ENCODE peak calls at places on chromosomes 1 and 21, in five cellular contexts. G, H, B, J and M are unnamed samples.

GRCh38 chr1:152442291-152442690 is 28.2 kb upstream of the CRNN start:
- DNase-seq in B (no peak), J (no peak), G (no peak), H (no peak), M (no peak)

GRCh38 chr1:116580446-116581322 is 9.9 kb upstream of the CD58 start:
- DNase-seq in B (no peak), H (no peak), G (no peak), J (no peak), M (no peak)

GRCh38 chr1:241688940-241689368 is 36.9 kb downstream of the WDR64 start:
- DNase-seq in B (no peak), J (no peak), G (no peak), H (peak), M (no peak)

GRCh38 chr1:40315239-40315794 is 1.8 kb downstream of the COL9A2 start:
- DNase-seq in B (peak), J (peak), H (peak), G (peak), M (peak)

GRCh38 chr1:201024251-201024998 is 911 bp upstream of the KIF21B start:
- DNase-seq in J (peak), H (peak), B (no peak), G (no peak), M (no peak)

GRCh38 chr1:115225993-115226700 is 111.9 kb downstream of the NGF start:
- DNase-seq in G (no peak), J (no peak), B (no peak), H (no peak), M (no peak)

GRCh38 chr1:106968644-106969043 is 87.8 kb upstream of the PRMT6 start:
- DNase-seq in G (no peak), B (no peak), H (no peak), J (no peak), M (no peak)

GRCh38 chr1:240784776-240785175 is 172.8 kb upstream of the GREM2 start:
- DNase-seq in J (no peak), H (no peak), B (no peak), G (no peak), M (no peak)

GRCh38 chr1:213830371-213830770 is 157.4 kb upstream of the PROX1 start:
- DNase-seq in G (no peak), B (no peak), J (no peak), H (no peak), M (no peak)

GRCh38 chr1:62271932-62272728 is 47.1 kb downstream of the KANK4 start:
- DNase-seq in G (peak), H (peak), B (no peak), J (no peak), M (peak)

GRCh38 chr1:81113688-81114087 is 687.0 kb upstream of the ADGRL2 start:
- DNase-seq in H (no peak), G (no peak), B (no peak), J (no peak), M (peak)

GRCh38 chr1:199490804-199491527 is 536.5 kb upstream of the NR5A2 start:
- DNase-seq in B (no peak), J (no peak), H (no peak), G (no peak), M (peak)

GRCh38 chr1:14167889-14168288 is 430.6 kb upstream of the KAZN start:
- DNase-seq in B (no peak), H (no peak), G (no peak), J (no peak), M (no peak)

GRCh38 chr1:116482490-116482889 is 88.3 kb downstream of the CD58 start:
- DNase-seq in G (no peak), B (no peak), J (no peak), H (no peak), M (no peak)

GRCh38 chr1:164683235-164683634 is 124.3 kb downstream of the PBX1 start:
- DNase-seq in H (no peak), B (no peak), G (no peak), J (no peak), M (no peak)

GRCh38 chr1:71668059-71668458 is 587.2 kb upstream of the ZRANB2 start:
- DNase-seq in J (no peak), H (no peak), B (no peak), G (no peak), M (no peak)

GRCh38 chr1:60874703-60875102 is 207.7 kb upstream of the NFIA start:
- DNase-seq in H (peak), B (no peak), J (no peak), G (no peak), M (no peak)

DNA sequence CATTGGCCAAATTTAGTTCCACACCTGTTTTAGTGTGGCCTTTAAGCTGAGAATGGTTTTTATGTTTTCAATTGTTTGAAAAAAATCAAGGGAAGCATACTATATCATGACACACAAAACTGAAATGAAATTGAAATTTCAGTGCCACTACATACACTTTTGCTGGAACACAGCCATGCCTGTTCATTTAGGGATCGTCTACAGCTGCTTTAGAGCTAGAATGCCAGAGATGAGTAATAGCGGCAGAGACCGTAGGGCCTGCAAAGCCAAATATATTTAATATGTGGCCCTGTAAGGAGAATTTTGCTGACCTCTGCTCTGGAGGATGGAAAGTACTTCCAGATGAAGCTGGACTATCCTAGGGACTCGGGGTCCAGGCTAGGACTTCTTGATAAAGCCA is 62.5 kb upstream of the LYST start:
- DNase-seq in G (no peak), J (no peak), B (no peak), H (no peak), M (no peak)
- TF ChIP-seq RFX5 in G (no peak), J (no peak), B (no peak), H (no peak), M (no peak)

GRCh38 chr21:23016617-23017016 is 2018.4 kb downstream of the NCAM2 start:
- DNase-seq in H (peak), G (no peak), B (peak), J (no peak), M (peak)
- TF ChIP-seq CHD2 in H (no peak), G (no peak), B (no peak), J (no peak), M (no peak)

GRCh38 chr1:202034683-202035462 is 24.5 kb downstream of the ELF3 start:
- DNase-seq in H (peak), B (peak), J (peak), G (peak), M (no peak)

GRCh38 chr1:202036595-202037387 is 26.4 kb downstream of the ELF3 start:
- DNase-seq in G (no peak), B (no peak), J (no peak), H (no peak), M (no peak)

GRCh38 chr1:202037706-202038296 is 27.4 kb downstream of the ELF3 start:
- DNase-seq in J (no peak), B (no peak), H (no peak), G (no peak), M (no peak)

GRCh38 chr1:202031796-202032195 is 21.4 kb downstream of the ELF3 start:
- DNase-seq in G (no peak), B (no peak), J (no peak), H (no peak), M (no peak)

GRCh38 chr1:202034149-202034682 is 23.8 kb downstream of the ELF3 start:
- DNase-seq in J (no peak), H (no peak), B (no peak), G (no peak), M (no peak)
- H3K9ac ChIP-seq in J (peak), H (no peak), B (no peak), G (no peak), M (no peak)

GRCh38 chr1:42140191-42140590 is 13.0 kb upstream of the GUCA2B start:
- DNase-seq in J (no peak), B (no peak), H (no peak), G (no peak), M (no peak)

GRCh38 chr1:42136466-42136865 is 16.7 kb upstream of the GUCA2B start:
- DNase-seq in J (no peak), B (no peak), H (no peak), G (no peak), M (no peak)

GRCh38 chr1:42139444-42139843 is 13.8 kb upstream of the GUCA2B start:
- DNase-seq in G (no peak), J (no peak), B (no peak), H (no peak), M (no peak)

GRCh38 chr1:42135426-42135825 is 17.8 kb upstream of the GUCA2B start:
- DNase-seq in B (no peak), G (no peak), J (no peak), H (no peak), M (no peak)

GRCh38 chr1:42137766-42138165 is 15.4 kb upstream of the GUCA2B start:
- DNase-seq in B (no peak), J (no peak), G (no peak), H (no peak), M (no peak)
- TF ChIP-seq RFX5 in B (no peak), J (no peak), G (no peak), H (no peak), M (no peak)

DNA sequence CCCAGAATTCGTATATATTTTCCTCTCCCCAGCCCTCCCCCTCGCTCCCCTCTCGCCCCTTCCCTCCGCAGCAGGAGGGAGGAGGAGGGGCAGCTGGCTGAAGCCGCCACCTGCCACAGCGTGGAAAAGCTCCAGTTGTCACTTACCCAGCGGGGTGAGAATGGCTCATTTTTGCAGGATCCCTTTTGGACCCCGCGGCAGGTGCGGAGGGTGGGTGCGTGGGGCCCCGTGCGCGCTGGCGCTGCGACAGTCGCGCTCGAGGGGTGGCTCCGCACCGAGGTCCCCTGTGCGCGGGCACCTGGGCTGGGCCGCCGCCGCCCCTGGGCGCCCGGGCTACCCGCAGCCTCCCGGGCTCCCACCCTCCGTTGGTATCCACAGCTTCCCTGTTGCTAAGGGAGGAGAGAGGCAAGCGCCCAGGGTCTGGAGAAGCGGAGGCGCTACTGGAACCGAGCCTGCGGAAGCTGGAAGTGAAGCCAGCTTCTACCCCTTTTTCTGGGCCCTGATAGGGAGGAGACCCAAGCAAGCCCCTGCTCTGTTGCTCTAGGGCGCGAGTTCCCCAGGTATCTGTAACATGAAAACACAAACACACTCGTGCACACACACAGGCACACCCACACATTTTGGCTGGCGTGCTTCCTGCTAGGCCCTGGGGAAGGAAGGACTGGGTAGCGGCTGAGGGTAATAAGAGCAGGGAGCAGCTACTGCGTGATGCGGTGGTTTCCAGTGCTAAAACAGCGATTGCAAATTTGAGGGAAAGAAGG is at the start of gene ERICH3:
- DNase-seq in J (no peak), B (no peak), G (no peak), H (no peak), M (peak)
- TF ChIP-seq CHD2 in J (no peak), B (no peak), G (no peak), H (no peak), M (no peak)

GRCh38 chr1:156076609-156077429 is 5.4 kb downstream of the MEX3A start:
- DNase-seq in J (no peak), H (no peak), G (no peak), B (no peak), M (no peak)
- H3K9ac ChIP-seq in J (no peak), H (no peak), G (peak), B (no peak), M (no peak)

GRCh38 chr1:177589166-177589565 is 380.7 kb downstream of the SEC16B start:
- DNase-seq in G (no peak), B (no peak), J (no peak), H (no peak), M (no peak)

GRCh38 chr1:177591155-177591554 is 378.7 kb downstream of the SEC16B start:
- DNase-seq in H (no peak), B (no peak), J (no peak), G (no peak), M (no peak)

GRCh38 chr1:177586429-177586828 is 383.4 kb downstream of the SEC16B start:
- DNase-seq in H (no peak), J (no peak), B (no peak), G (no peak), M (no peak)

GRCh38 chr1:177585492-177586220 is 384.2 kb downstream of the SEC16B start:
- DNase-seq in J (no peak), B (no peak), H (no peak), G (peak), M (no peak)
- TF ChIP-seq RFX5 in J (no peak), B (no peak), H (no peak), G (no peak), M (no peak)

DNA sequence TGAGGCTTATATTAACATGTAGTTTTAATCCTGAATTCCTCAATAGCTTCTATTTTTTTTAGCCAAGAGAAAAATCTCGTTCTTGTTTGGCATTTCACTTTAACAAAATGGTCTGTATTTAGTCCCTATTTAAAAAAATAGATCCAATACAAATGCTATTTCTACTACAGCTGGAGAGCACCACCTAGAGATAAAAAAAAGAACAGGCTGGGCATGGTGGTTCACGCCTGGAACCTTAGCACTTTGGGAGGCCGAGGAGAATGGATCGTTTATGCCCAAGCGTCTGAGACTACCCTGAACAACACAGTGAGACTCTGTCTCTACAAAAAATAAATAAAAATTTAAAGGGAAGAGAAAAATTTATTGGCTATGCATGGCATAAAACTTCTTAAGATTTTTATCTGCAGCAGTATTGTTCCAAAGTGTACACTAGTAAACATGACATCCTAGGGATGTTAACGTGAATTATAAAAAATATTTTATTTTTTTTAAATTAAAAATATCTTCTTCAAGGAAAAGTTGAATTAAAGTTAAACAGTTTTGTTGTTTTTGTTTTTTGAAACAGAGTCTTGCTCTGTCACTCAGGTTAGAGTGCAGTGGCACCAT is 4.4 kb downstream of the ST7L start:
- DNase-seq in B (no peak), H (peak), J (no peak), G (no peak), M (peak)
- TF ChIP-seq CHD2 in B (no peak), H (no peak), J (no peak), G (no peak), M (no peak)